ENCODE peak calls at places on chromosome 2, in seven cellular contexts. B is K562, N is SK-N-SH, Z is HepG2, E is H1, T is GM12891, I is GM12878. M is an unnamed sample.

GRCh38 chr2:6692061-6692460 is 173.6 kb downstream of the CMPK2 start:
- DNase-seq in I (no peak), E (no peak), B (no peak), Z (no peak), T (no peak), N (peak; percentile 10), M (no peak)

GRCh38 chr2:220569380-220569779 is 942.0 kb downstream of the SLC4A3 start:
- DNase-seq in N (no peak), T (no peak), Z (no peak), B (no peak), E (no peak), I (no peak), M (no peak)

GRCh38 chr2:207041279-207041678 is 102.0 kb downstream of the CPO start:
- DNase-seq in N (no peak), T (no peak), Z (no peak), I (no peak), B (no peak), E (no peak), M (no peak)

GRCh38 chr2:237201461-237202287 is 116.0 kb downstream of the COPS8 start:
- DNase-seq in E (no peak), T (no peak), N (no peak), Z (peak; percentile 55), I (peak; percentile 25), B (peak; percentile 80), M (no peak)

GRCh38 chr2:113058411-113058994 is 495 bp upstream of the IL36RN start:
- DNase-seq in B (no peak), T (no peak), I (no peak), E (no peak), N (no peak), Z (no peak), M (no peak)

GRCh38 chr2:74391209-74391579 is 11.1 kb upstream of the DCTN1 start:
- DNase-seq in I (no peak), E (no peak), B (peak; percentile 55), Z (no peak), N (no peak), T (no peak), M (no peak)

GRCh38 chr2:238922435-238922834 is 74.5 kb downstream of the TWIST2 start:
- DNase-seq in N (no peak), Z (no peak), T (no peak), B (no peak), I (no peak), E (no peak), M (no peak)

GRCh38 chr2:44245068-44245861 is 30.0 kb upstream of the SLC3A1 start:
- DNase-seq in T (no peak), Z (no peak), B (no peak), I (no peak), N (no peak), E (no peak), M (no peak)

DNA sequence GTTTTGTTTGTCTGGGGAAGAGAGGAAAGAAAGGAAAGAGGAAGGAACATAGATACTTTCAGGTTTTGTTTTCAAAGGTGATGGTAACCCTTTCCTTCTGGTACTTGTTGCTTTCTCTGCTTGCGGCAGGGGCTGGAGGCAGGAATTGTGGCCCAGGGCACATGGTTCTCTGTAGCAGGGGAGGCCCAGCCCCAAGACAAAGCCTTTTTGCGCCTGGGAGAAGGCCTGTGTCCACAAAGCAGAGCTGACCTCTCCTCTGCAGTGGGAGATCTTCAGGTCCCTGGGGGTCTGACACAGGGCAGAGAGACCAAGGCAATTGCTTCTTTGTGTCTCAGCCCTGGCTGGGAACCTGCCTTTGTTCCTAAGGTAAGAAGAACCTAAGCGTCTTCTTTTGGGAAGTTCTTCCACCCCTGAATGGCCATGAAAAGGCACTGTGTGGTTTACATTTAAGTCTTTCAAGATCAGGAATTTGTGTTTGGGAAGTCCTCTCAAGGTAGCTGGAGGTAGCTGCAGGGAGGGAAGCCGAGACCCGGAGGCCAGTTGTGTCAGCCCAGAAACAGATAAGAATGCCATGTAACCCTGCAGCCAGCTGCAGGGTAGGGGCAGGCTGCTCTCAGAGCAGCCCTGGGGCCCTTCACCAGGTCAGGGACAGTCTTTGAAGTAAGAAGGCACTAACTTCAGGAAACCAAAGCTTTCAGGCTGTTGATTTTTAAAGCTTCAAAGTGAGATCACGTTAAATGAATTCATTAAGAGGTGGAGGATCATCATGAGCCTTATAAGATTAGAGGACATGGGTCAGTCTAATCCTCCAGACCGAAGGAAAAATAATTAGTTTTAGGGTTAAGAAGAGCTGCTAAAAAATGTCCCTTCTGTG is 119.3 kb downstream of the STPG4 start:
- DNase-seq in N (no peak), I (no peak), Z (peak; percentile 78), T (no peak), B (no peak), E (no peak), M (no peak)
- TF ChIP-seq POLR2AphosphoS5 in N (no peak), I (no peak), Z (peak; percentile 24), T (no peak), B (no peak), E (no peak), M (no peak)

DNA sequence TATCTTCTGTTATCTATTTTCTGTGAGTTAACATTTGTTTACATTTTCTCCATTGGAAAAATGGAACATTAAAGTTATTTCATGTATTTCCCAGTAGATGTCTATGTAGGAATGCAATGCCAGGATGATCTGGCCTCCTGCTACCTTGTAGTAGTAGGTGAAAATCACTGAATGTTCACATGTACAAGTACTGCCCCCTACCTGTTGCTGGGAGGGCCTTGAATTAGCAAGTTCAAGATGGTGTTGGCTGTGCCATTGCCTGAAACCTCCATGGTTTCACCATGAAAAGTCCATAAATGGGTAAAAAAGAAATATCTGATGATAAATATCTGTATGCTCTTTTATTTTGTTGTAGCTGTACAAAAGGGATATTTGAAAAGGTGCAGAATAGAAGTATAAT is 30.7 kb downstream of the XRCC5 start:
- DNase-seq in E (no peak), B (peak; percentile 27), I (no peak), N (peak; percentile 27), T (no peak), Z (peak; percentile 61), M (no peak)
- TF ChIP-seq TAF1 in E (no peak), B (no peak), I (no peak), N (no peak), T (no peak), Z (no peak), M (no peak)

GRCh38 chr2:16260041-16260440 is 319.7 kb downstream of the MYCN start:
- DNase-seq in N (no peak), I (no peak), E (no peak), Z (no peak), T (no peak), B (no peak), M (no peak)

GRCh38 chr2:16262516-16263178 is 322.3 kb downstream of the MYCN start:
- DNase-seq in I (no peak), E (no peak), N (no peak), Z (no peak), B (no peak), T (no peak), M (no peak)

GRCh38 chr2:16261071-16261470 is 320.7 kb downstream of the MYCN start:
- DNase-seq in B (no peak), E (no peak), I (no peak), T (no peak), N (no peak), Z (no peak), M (no peak)

GRCh38 chr2:16263241-16263890 is 323.0 kb downstream of the MYCN start:
- DNase-seq in Z (no peak), N (no peak), I (no peak), E (no peak), B (no peak), T (no peak), M (no peak)

GRCh38 chr2:16261791-16262190 is 321.4 kb downstream of the MYCN start:
- DNase-seq in T (no peak), N (no peak), I (no peak), E (no peak), Z (no peak), B (no peak), M (no peak)
- TF ChIP-seq POLR2AphosphoS5 in T (no peak), N (no peak), I (no peak), E (no peak), Z (no peak), B (no peak), M (no peak)

GRCh38 chr2:188394931-188395330 is 103.3 kb downstream of the GULP1 start:
- DNase-seq in E (no peak), I (no peak), T (no peak), Z (no peak), N (no peak), B (no peak), M (no peak)

GRCh38 chr2:188399159-188399558 is 107.5 kb downstream of the GULP1 start:
- DNase-seq in N (no peak), B (no peak), T (no peak), I (no peak), Z (no peak), E (no peak), M (no peak)

GRCh38 chr2:188391354-188391753 is 99.7 kb downstream of the GULP1 start:
- DNase-seq in I (no peak), T (no peak), N (no peak), Z (no peak), E (no peak), B (no peak), M (no peak)

DNA sequence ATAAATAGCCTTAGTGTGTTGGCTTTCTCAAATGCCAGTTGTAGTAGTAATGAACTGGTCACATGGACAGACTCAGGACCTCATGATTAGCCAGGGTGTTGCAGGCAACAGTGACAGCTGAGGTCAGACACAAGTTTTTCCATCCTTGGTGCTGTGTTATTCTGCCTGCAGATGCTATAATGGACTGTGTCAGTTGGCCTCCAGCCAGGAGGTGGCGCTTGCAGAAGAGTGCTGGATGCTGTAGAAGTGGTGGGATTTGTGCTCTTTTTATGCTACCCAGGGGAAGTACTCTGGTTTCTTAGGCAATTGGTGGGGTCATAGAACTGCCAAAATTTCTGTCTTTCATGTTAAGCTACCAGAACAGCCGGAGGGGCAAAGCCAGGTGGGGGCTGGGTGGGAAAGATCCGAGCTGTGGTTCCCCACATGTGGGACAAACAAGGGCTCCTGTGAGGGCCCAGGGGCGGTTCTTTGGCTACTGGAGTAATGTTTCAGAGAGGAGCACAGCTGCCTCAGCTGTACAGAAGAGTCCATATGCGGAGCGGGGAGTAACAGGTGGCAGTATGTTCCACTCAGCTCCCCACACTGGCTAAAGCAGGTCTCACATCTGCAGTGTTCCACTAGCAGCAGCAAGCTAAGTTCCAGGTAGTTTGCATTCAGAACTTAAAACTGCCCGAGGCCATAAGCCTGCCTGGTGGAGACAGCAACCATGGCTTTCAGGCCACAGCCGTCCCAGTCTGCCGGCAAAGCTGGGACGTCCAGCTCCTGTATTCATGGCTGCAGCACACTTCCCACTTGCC is 104.4 kb downstream of the GULP1 start:
- DNase-seq in Z (no peak), E (no peak), B (no peak), I (no peak), N (no peak), T (no peak), M (no peak)
- TF ChIP-seq TAF1 in Z (no peak), E (no peak), B (no peak), I (no peak), N (no peak), T (no peak), M (no peak)

GRCh38 chr2:37553411-37554156 is 117.9 kb downstream of the CDC42EP3 start:
- DNase-seq in E (no peak), T (no peak), I (no peak), N (peak; percentile 21), Z (no peak), B (no peak), M (no peak)
- TF ChIP-seq POLR2AphosphoS5 in E (no peak), T (no peak), I (no peak), N (no peak), Z (no peak), B (no peak), M (no peak)

GRCh38 chr2:166592750-166593149 is 98.7 kb upstream of the SCN7A start:
- DNase-seq in Z (no peak), N (no peak), T (no peak), I (no peak), E (no peak), B (no peak), M (no peak)

GRCh38 chr2:166593403-166593802 is 99.4 kb upstream of the SCN7A start:
- DNase-seq in Z (no peak), T (no peak), B (no peak), E (no peak), I (no peak), N (no peak), M (no peak)
- TF ChIP-seq TAF1 in Z (no peak), T (no peak), B (no peak), E (no peak), I (no peak), N (no peak), M (no peak)

M was measured in GM12892.